ENCODE peak calls at places on chromosomes 12 and 14, in six cellular contexts. Y, G, D, X, V and N are unnamed samples.
A peak's percentile ranks its signal among the peaks of the same experiment; 100 is the strongest.

GRCh38 chr12:6452245-6452731 is 446 bp downstream of the TAPBPL start:
- DNase-seq in Y (no peak), G (peak; percentile 68), D (no peak), X (no peak), V (no peak), N (peak; percentile 24)

GRCh38 chr12:120941412-120941811 is 36.9 kb upstream of the HNF1A start:
- DNase-seq in Y (no peak), G (no peak), D (no peak), X (no peak), V (no peak), N (no peak)

GRCh38 chr14:55133416-55133815 is 4.4 kb downstream of the LGALS3 start:
- DNase-seq in Y (no peak), G (no peak), D (peak; percentile 60), X (peak; percentile 36), V (no peak), N (peak; percentile 63)

GRCh38 chr12:104060791-104061190 is 3.5 kb upstream of the HCFC2 start:
- DNase-seq in Y (no peak), G (no peak), D (no peak), X (no peak), V (no peak), N (no peak)

GRCh38 chr14:104101651-104102281 is 16.3 kb downstream of the ASPG start:
- DNase-seq in Y (no peak), G (no peak), D (no peak), X (no peak), V (no peak), N (no peak)

GRCh38 chr14:95174184-95174804 is 17.0 kb upstream of the DICER1 start:
- DNase-seq in Y (no peak), G (no peak), D (no peak), X (no peak), V (no peak), N (no peak)

GRCh38 chr14:80974338-80975078 is 19.1 kb downstream of the TSHR start:
- DNase-seq in Y (no peak), G (no peak), D (no peak), X (no peak), V (no peak), N (peak; percentile 87)

GRCh38 chr12:89880695-89881350 is 172.2 kb upstream of the ATP2B1 start:
- DNase-seq in Y (no peak), G (no peak), D (peak; percentile 42), X (no peak), V (peak; percentile 53), N (no peak)

GRCh38 chr14:73374218-73374617 is 84.1 kb downstream of the NUMB start:
- DNase-seq in Y (no peak), G (no peak), D (no peak), X (no peak), V (no peak), N (no peak)

GRCh38 chr12:57864811-57865751 is 18.6 kb upstream of the CTDSP2 start:
- DNase-seq in Y (no peak), G (peak; percentile 67), D (peak; percentile 40), X (peak; percentile 75), V (peak; percentile 54), N (peak; percentile 78)

GRCh38 chr12:62135553-62136200 is 124.5 kb upstream of the USP15 start:
- DNase-seq in Y (no peak), G (no peak), D (no peak), X (peak; percentile 3), V (no peak), N (no peak)

GRCh38 chr14:93962701-93963601 is 13.4 kb downstream of the ASB2 start:
- DNase-seq in Y (no peak), G (no peak), D (peak; percentile 61), X (no peak), V (peak; percentile 64), N (no peak)

GRCh38 chr12:75438052-75438754 is 42.4 kb upstream of the GLIPR1 start:
- DNase-seq in Y (no peak), G (no peak), D (no peak), X (no peak), V (no peak), N (no peak)

GRCh38 chr12:124143726-124144125 is 151.2 kb upstream of the RFLNA start:
- DNase-seq in Y (no peak), G (no peak), D (no peak), X (no peak), V (no peak), N (no peak)

GRCh38 chr12:109720152-109720855 is 6.7 kb downstream of the FAM222A start:
- DNase-seq in Y (no peak), G (no peak), D (no peak), X (no peak), V (no peak), N (no peak)